ENCODE peak calls at places on chromosomes 4 and X, in nine cellular contexts. Q is astrocyte of the cerebellum; G is A172; V is effector memory CD4-positive, alpha-beta T cell; S is NCI-H1105; B is HEK293T; P is GM12865; O is head of caudate nucleus; L is T follicular helper cell. X is an unnamed sample.

GRCh38 chrX:106177106-106177981 is 9.2 kb downstream of the PWWP3B start:
- DNase-seq in V (no peak), P (no peak), B (peak), Q (peak), G (no peak), S (peak), O (peak), L (no peak), X (peak)

GRCh38 chr4:104966349-104967033 is 180.2 kb upstream of the TET2 start:
- DNase-seq in P (peak), G (no peak), S (no peak), O (no peak), V (no peak), B (no peak), L (no peak), Q (no peak), X (no peak)

GRCh38 chr4:177596035-177596434 is 153.8 kb upstream of the AGA start:
- DNase-seq in L (no peak), P (no peak), G (peak), O (peak), B (peak), S (no peak), Q (peak), V (no peak), X (no peak)

GRCh38 chr4:106062452-106062875 is 167.2 kb downstream of the NPNT start:
- DNase-seq in G (peak), B (peak), P (no peak), L (no peak), S (no peak), O (no peak), V (no peak), Q (peak), X (no peak)

GRCh38 chrX:136779346-136779781 is 1.4 kb downstream of the ARHGEF6 start:
- DNase-seq in B (no peak), P (peak), V (no peak), Q (no peak), S (no peak), L (no peak), O (no peak), G (no peak), X (no peak)

GRCh38 chr4:173013232-173013932 is 155.2 kb upstream of the GALNT7 start:
- DNase-seq in G (peak), L (peak), P (peak), S (peak), B (peak), Q (peak), V (peak), O (no peak), X (peak)

GRCh38 chrX:122572461-122572860 is 611.6 kb upstream of the GRIA3 start:
- DNase-seq in Q (peak), B (no peak), L (no peak), P (no peak), S (no peak), O (no peak), V (no peak), G (no peak), X (no peak)

GRCh38 chr4:163558539-163559044 is 64.1 kb downstream of the TMA16 start:
- DNase-seq in P (peak), V (peak), L (no peak), S (no peak), O (no peak), B (no peak), G (no peak), Q (no peak), X (no peak)

GRCh38 chrX:111823068-111823467 is 52.9 kb upstream of the TRPC5OS start:
- DNase-seq in Q (no peak), B (peak), P (peak), O (no peak), G (no peak), V (no peak), L (no peak), S (no peak), X (peak)

GRCh38 chr4:112978691-112979472 is 70.6 kb upstream of the ANK2 start:
- DNase-seq in P (no peak), V (no peak), L (no peak), O (no peak), G (peak), Q (no peak), B (no peak), S (no peak), X (no peak)

GRCh38 chr4:105088110-105088879 is 58.4 kb upstream of the TET2 start:
- DNase-seq in Q (peak), V (no peak), G (peak), O (peak), B (no peak), P (no peak), S (no peak), L (no peak), X (no peak)

GRCh38 chr4:100288811-100289529 is 98.7 kb upstream of the DDIT4L start:
- DNase-seq in L (no peak), Q (no peak), O (no peak), V (no peak), S (no peak), P (no peak), G (no peak), B (no peak), X (no peak)

GRCh38 chrX:109614951-109615350 is 10.0 kb downstream of the KCNE5 start:
- DNase-seq in G (no peak), S (no peak), B (no peak), V (no peak), Q (no peak), P (no peak), L (no peak), O (no peak), X (no peak)

GRCh38 chrX:41302293-41302868 is 31.6 kb upstream of the DDX3X start:
- DNase-seq in S (no peak), V (no peak), P (peak), O (no peak), Q (no peak), B (no peak), L (no peak), G (peak), X (no peak)

GRCh38 chr4:71732706-71733105 is 51.2 kb downstream of the GC start:
- DNase-seq in L (no peak), G (no peak), O (no peak), S (no peak), P (no peak), V (no peak), B (peak), Q (peak), X (no peak)

GRCh38 chr4:4396628-4397440 is 9.9 kb downstream of the NSG1 start:
- DNase-seq in G (no peak), P (no peak), V (no peak), L (no peak), B (no peak), S (no peak), Q (no peak), O (no peak), X (no peak)

GRCh38 chrX:39599339-39599738 is 498.4 kb downstream of the BCOR start:
- DNase-seq in O (no peak), S (no peak), L (no peak), B (no peak), P (no peak), V (no peak), Q (no peak), G (no peak), X (no peak)

GRCh38 chrX:149370097-149370496 is 135.0 kb downstream of the IDS start:
- DNase-seq in L (no peak), V (no peak), P (no peak), S (no peak), G (no peak), Q (no peak), B (no peak), O (no peak), X (no peak)

GRCh38 chrX:389021-389441 is 2.3 kb upstream of the PPP2R3B start:
- DNase-seq in L (no peak), V (no peak), Q (no peak), G (no peak), O (peak), P (no peak), B (no peak), S (no peak), X (no peak)

GRCh38 chr4:148044889-148045352 is 313.0 kb downstream of the ARHGAP10 start:
- DNase-seq in B (no peak), Q (no peak), G (no peak), P (peak), L (no peak), V (no peak), S (no peak), O (no peak), X (no peak)

GRCh38 chr4:40586729-40587128 is 42.9 kb downstream of the RBM47 start:
- DNase-seq in B (no peak), L (no peak), O (no peak), V (no peak), P (no peak), G (no peak), S (no peak), Q (no peak), X (no peak)

GRCh38 chrX:97310373-97310772 is 426.7 kb downstream of the RPA4 start:
- DNase-seq in V (no peak), G (peak), P (no peak), O (no peak), S (no peak), Q (peak), B (no peak), L (no peak), X (peak)

GRCh38 chr4:154577324-154577723 is 13.2 kb downstream of the FGA start:
- DNase-seq in S (no peak), O (no peak), P (no peak), B (no peak), Q (no peak), L (no peak), G (no peak), V (no peak), X (no peak)

GRCh38 chr4:102612824-102613366 is 111.7 kb downstream of the NFKB1 start:
- DNase-seq in L (peak), O (no peak), S (no peak), P (no peak), V (peak), B (no peak), G (no peak), Q (no peak), X (no peak)

GRCh38 chrX:14344172-14344940 is 185.0 kb upstream of the GLRA2 start:
- DNase-seq in V (no peak), P (no peak), Q (no peak), S (no peak), B (no peak), L (no peak), G (no peak), O (no peak), X (no peak)

GRCh38 chrX:9746148-9746880 is 19.3 kb downstream of the GPR143 start:
- DNase-seq in S (no peak), V (no peak), G (peak), Q (peak), P (no peak), L (no peak), O (no peak), B (no peak), X (no peak)

GRCh38 chr4:86939123-86939522 is 4.3 kb downstream of the AFF1 start:
- DNase-seq in Q (no peak), S (no peak), G (no peak), B (no peak), V (no peak), O (no peak), L (no peak), P (peak), X (no peak)

GRCh38 chrX:111447298-111447697 is 35.3 kb upstream of the DCX start:
- DNase-seq in V (no peak), Q (no peak), B (peak), O (peak), L (no peak), P (peak), G (no peak), S (peak), X (peak)

GRCh38 chr4:96736352-96736889 is 896.5 kb downstream of the PDHA2 start:
- DNase-seq in V (no peak), B (peak), P (no peak), Q (peak), G (peak), O (no peak), S (no peak), L (no peak), X (peak)

GRCh38 chr4:158624889-158625478 is 46.7 kb downstream of the C4orf46 start:
- DNase-seq in L (no peak), Q (peak), V (no peak), O (no peak), P (peak), G (peak), B (peak), S (peak), X (peak)